ENCODE peak calls at places on chromosomes 16 and 17, in eight cellular contexts. D is EH; I is GM04504; K is iPS-NIHi11; J is activated T-cell treated with anti-CD3 and anti-CD28 coated beads, Interleukin-2, amount 50 U/mL, for 48 hours; W is effector CD8-positive, alpha-beta T cell; U is NCI-H345; O is heart right ventricle. Z is an unnamed sample.

GRCh38 chr17:4998666-4999428 is 1.1 kb downstream of the KIF1C start:
- DNase-seq in I (no peak), K (peak; percentile 73), W (no peak), O (no peak), D (peak; percentile 20), U (no peak), J (no peak), Z (peak; percentile 9)

GRCh38 chr17:44807817-44808155 is 22.3 kb downstream of the GJC1 start:
- DNase-seq in I (peak; percentile 54), U (no peak), O (no peak), J (no peak), K (no peak), D (peak; percentile 25), W (no peak), Z (no peak)

GRCh38 chr17:57892820-57893595 is 43.2 kb upstream of the MRPS23 start:
- DNase-seq in U (no peak), D (peak; percentile 99), K (peak; percentile 38), O (peak; percentile 94), W (no peak), J (no peak), I (peak; percentile 100), Z (peak; percentile 100)

GRCh38 chr17:416293-417206 is 63.9 kb upstream of the RPH3AL start:
- DNase-seq in I (no peak), J (peak; percentile 75), U (no peak), O (no peak), W (no peak), D (no peak), K (no peak), Z (no peak)

GRCh38 chr16:84751947-84752346 is 52.1 kb downstream of the USP10 start:
- DNase-seq in U (no peak), D (peak; percentile 37), W (no peak), O (no peak), K (no peak), I (no peak), J (no peak), Z (no peak)

GRCh38 chr16:17784073-17784472 is 313.3 kb upstream of the XYLT1 start:
- DNase-seq in W (no peak), J (no peak), K (peak; percentile 69), O (no peak), I (no peak), U (no peak), D (peak; percentile 70), Z (no peak)

GRCh38 chr16:54242199-54242598 is 44.4 kb downstream of the IRX3 start:
- DNase-seq in D (peak; percentile 20), O (no peak), W (no peak), U (no peak), J (no peak), I (no peak), K (peak; percentile 79), Z (no peak)

GRCh38 chr17:9389116-9389515 is 186.5 kb downstream of the STX8 start:
- DNase-seq in U (no peak), W (no peak), K (no peak), O (no peak), I (peak; percentile 62), D (peak; percentile 73), J (no peak), Z (peak; percentile 84)

GRCh38 chr17:15340966-15341365 is 431 bp downstream of the TEKT3 start:
- DNase-seq in J (no peak), D (no peak), U (no peak), K (no peak), I (no peak), O (no peak), W (no peak), Z (no peak)

GRCh38 chr16:79845734-79846135 is 245.2 kb upstream of the MAF start:
- DNase-seq in D (no peak), K (no peak), I (no peak), O (no peak), W (no peak), J (no peak), U (no peak), Z (no peak)

GRCh38 chr17:76056882-76057281 is 15.4 kb downstream of the SRP68 start:
- DNase-seq in U (no peak), K (no peak), O (no peak), I (no peak), W (no peak), J (no peak), D (no peak), Z (no peak)

GRCh38 chr17:32019228-32019627 is 12.0 kb downstream of the LRRC37B start:
- DNase-seq in O (no peak), K (no peak), I (no peak), D (no peak), J (no peak), W (no peak), U (peak; percentile 28), Z (no peak)

GRCh38 chr17:29125651-29126050 is 54.5 kb downstream of the MYO18A start:
- DNase-seq in J (no peak), D (no peak), I (no peak), O (no peak), U (no peak), K (no peak), W (no peak), Z (no peak)

GRCh38 chr17:78368348-78368747 is 8.5 kb upstream of the SOCS3 start:
- DNase-seq in U (no peak), O (no peak), J (no peak), W (no peak), D (no peak), K (no peak), I (no peak), Z (no peak)

GRCh38 chr17:27083408-27084185 is 210.3 kb upstream of the WSB1 start:
- DNase-seq in D (no peak), O (no peak), W (no peak), J (no peak), K (no peak), U (no peak), I (no peak), Z (no peak)

GRCh38 chr17:73412914-73413313 is 101.1 kb upstream of the CDC42EP4 start:
- DNase-seq in W (no peak), O (no peak), I (no peak), J (no peak), U (no peak), D (no peak), K (no peak), Z (no peak)

GRCh38 chr17:29807520-29808361 is 122.3 kb downstream of the SSH2 start:
- DNase-seq in W (peak; percentile 42), K (peak; percentile 71), I (peak; percentile 45), D (peak; percentile 77), O (peak; percentile 67), U (peak; percentile 54), J (peak; percentile 65), Z (peak; percentile 75)

GRCh38 chr17:29760279-29760721 is 137.6 kb upstream of the CORO6 start:
- DNase-seq in U (no peak), I (no peak), K (no peak), J (peak; percentile 45), O (no peak), W (no peak), D (peak; percentile 27), Z (peak; percentile 58)

GRCh38 chr16:87951550-87952538 is 610 bp downstream of the BANP start:
- DNase-seq in D (peak; percentile 24), J (peak; percentile 44), W (peak; percentile 46), O (no peak), U (no peak), K (peak; percentile 52), I (no peak), Z (peak; percentile 41)

GRCh38 chr17:76131061-76131691 is 9.9 kb downstream of the FOXJ1 start:
- DNase-seq in O (no peak), I (no peak), W (no peak), J (no peak), U (no peak), D (no peak), K (no peak), Z (no peak)

GRCh38 chr17:79922161-79922569 is 82.9 kb upstream of the CBX4 start:
- DNase-seq in O (no peak), I (no peak), D (no peak), J (no peak), W (no peak), U (peak; percentile 29), K (no peak), Z (no peak)

GRCh38 chr17:81339502-81340296 is 44.6 kb upstream of the SLC38A10 start:
- DNase-seq in W (no peak), J (no peak), O (no peak), D (no peak), K (no peak), I (no peak), U (no peak), Z (peak; percentile 30)

GRCh38 chr16:25035494-25036405 is 20.6 kb upstream of the ARHGAP17 start:
- DNase-seq in U (no peak), J (no peak), D (peak; percentile 58), K (no peak), I (no peak), O (no peak), W (no peak), Z (no peak)

GRCh38 chr16:3745751-3746355 is 28.5 kb upstream of the TRAP1 start:
- DNase-seq in U (no peak), I (no peak), K (no peak), D (peak; percentile 18), O (no peak), W (no peak), J (no peak), Z (no peak)

GRCh38 chr17:1475321-1475854 is 17.1 kb downstream of the MYO1C start:
- DNase-seq in U (no peak), O (no peak), W (no peak), J (no peak), K (no peak), D (no peak), I (no peak), Z (no peak)

GRCh38 chr17:33962857-33963655 is 292.0 kb upstream of the CCL2 start:
- DNase-seq in D (no peak), K (no peak), J (no peak), O (no peak), W (no peak), I (no peak), U (no peak), Z (no peak)

GRCh38 chr16:20147091-20147490 is 73.4 kb upstream of the GPR139 start:
- DNase-seq in O (no peak), W (no peak), J (no peak), I (no peak), K (no peak), D (no peak), U (no peak), Z (no peak)

GRCh38 chr16:14187517-14188338 is 116.6 kb downstream of the MRTFB start:
- DNase-seq in O (no peak), D (no peak), I (no peak), W (no peak), K (no peak), J (no peak), U (no peak), Z (no peak)

GRCh38 chr16:69276143-69277115 is 34.7 kb upstream of the VPS4A start:
- DNase-seq in J (no peak), U (no peak), W (no peak), D (peak; percentile 98), O (peak; percentile 51), I (peak; percentile 95), K (no peak), Z (peak; percentile 17)

GRCh38 chr16:54077412-54077821 is 209.2 kb downstream of the IRX3 start:
- DNase-seq in W (no peak), D (peak; percentile 65), J (no peak), O (no peak), I (no peak), U (no peak), K (no peak), Z (peak; percentile 66)

GRCh38 chr16:71345031-71345430 is 13.5 kb upstream of the CALB2 start:
- DNase-seq in I (no peak), W (no peak), O (no peak), J (no peak), U (no peak), D (no peak), K (peak; percentile 44), Z (no peak)

GRCh38 chr17:72560303-72561247 is 439.8 kb downstream of the SOX9 start:
- DNase-seq in W (no peak), K (peak; percentile 86), J (peak; percentile 46), O (no peak), U (peak; percentile 93), I (no peak), D (peak; percentile 63), Z (peak; percentile 49)

GRCh38 chr16:83953796-83954576 is 946 bp downstream of the OSGIN1 start:
- DNase-seq in I (no peak), D (peak; percentile 30), U (peak; percentile 17), W (no peak), J (no peak), K (no peak), O (no peak), Z (peak; percentile 54)

GRCh38 chr17:69424287-69425041 is 10.0 kb downstream of the MAP2K6 start:
- DNase-seq in K (no peak), U (no peak), I (no peak), D (no peak), J (no peak), O (no peak), W (no peak), Z (no peak)

Z was measured in mesenchymal stem cell.